ENCODE peak calls at places on chromosome 20, in five cellular contexts. M is activated T-cell treated with anti-CD3 and anti-CD28 coated beads for 1 hour; Q is GM18507; J is AG09319; H is stimulated activated naive CD4-positive, alpha-beta T cell treated with Interleukin-2 at 50 U/mL for 16 hours. A is an unnamed sample.

GRCh38 chr20:43961116-43961515 is 46.5 kb downstream of the TOX2 start:
- DNase-seq in M (no peak), Q (no peak), J (no peak), H (no peak), A (no peak)

GRCh38 chr20:32355417-32355841 is 2.7 kb upstream of the ASXL1 start:
- DNase-seq in M (no peak), Q (no peak), J (no peak), H (no peak), A (no peak)

GRCh38 chr20:17966432-17967312 is 1.9 kb downstream of the SNX5 start:
- DNase-seq in M (no peak), Q (no peak), J (no peak), H (no peak), A (no peak)

GRCh38 chr20:18981956-18982539 is 168.5 kb downstream of the SCP2D1 start:
- DNase-seq in M (no peak), Q (no peak), J (no peak), H (no peak), A (no peak)

GRCh38 chr20:32527447-32528055 is 57.6 kb downstream of the NOL4L start:
- DNase-seq in M (no peak), Q (no peak), J (no peak), H (no peak), A (no peak)

GRCh38 chr20:14142171-14142570 is 146.9 kb downstream of the MACROD2 start:
- DNase-seq in M (no peak), Q (peak), J (peak), H (no peak), A (peak)

GRCh38 chr20:9613871-9614270 is 99.5 kb downstream of the LAMP5 start:
- DNase-seq in M (no peak), Q (no peak), J (no peak), H (no peak), A (no peak)

GRCh38 chr20:7702141-7702540 is 238.1 kb downstream of the HAO1 start:
- DNase-seq in M (no peak), Q (no peak), J (no peak), H (no peak), A (no peak)

GRCh38 chr20:34954905-34955231 is 738 bp downstream of the GSS start:
- DNase-seq in M (no peak), Q (no peak), J (no peak), H (no peak), A (no peak)

GRCh38 chr20:57047281-57048026 is 219.0 kb downstream of the BMP7 start:
- DNase-seq in M (no peak), Q (no peak), J (no peak), H (no peak), A (no peak)

GRCh38 chr20:32762754-32763201 is 593 bp downstream of the DNMT3B start:
- DNase-seq in M (no peak), Q (no peak), J (no peak), H (no peak), A (peak)

GRCh38 chr20:43513298-43514061 is 6.0 kb downstream of the L3MBTL1 start:
- DNase-seq in M (no peak), Q (no peak), J (no peak), H (no peak), A (no peak)

GRCh38 chr20:61529354-61529753 is 277.3 kb downstream of the CDH4 start:
- DNase-seq in M (no peak), Q (no peak), J (no peak), H (no peak), A (no peak)

GRCh38 chr20:13492001-13492480 is 146.7 kb downstream of the TASP1 start:
- DNase-seq in M (no peak), Q (no peak), J (peak), H (no peak), A (no peak)

GRCh38 chr20:11403711-11404110 is 514.0 kb upstream of the BTBD3 start:
- DNase-seq in M (no peak), Q (no peak), J (no peak), H (no peak), A (no peak)